ENCODE peak calls at places on chromosomes 2 and 18, in four cellular contexts. One of them, this sample, is unnamed.

GRCh38 chr2:10256525-10257031 is 46.1 kb upstream of the HPCAL1 start:
- DNase-seq in upper lobe of right lung: peak
- DNase-seq in stimulated activated CD8-positive, alpha-beta memory T cell treated with anti-CD3 and anti-CD28 coated beads, Interleukin-2, amount 100 ng/mL, for 48 hours: no peak
- DNase-seq in NCI-H226: no peak
- DNase-seq in this sample: peak

GRCh38 chr2:9200634-9201015 is 6.0 kb upstream of the ASAP2 start:
- DNase-seq in NCI-H226: no peak
- DNase-seq in upper lobe of right lung: no peak
- DNase-seq in stimulated activated CD8-positive, alpha-beta memory T cell treated with anti-CD3 and anti-CD28 coated beads, Interleukin-2, amount 100 ng/mL, for 48 hours: no peak
- DNase-seq in this sample: no peak

GRCh38 chr2:64196986-64197385 is 52.8 kb upstream of the PELI1 start:
- DNase-seq in stimulated activated CD8-positive, alpha-beta memory T cell treated with anti-CD3 and anti-CD28 coated beads, Interleukin-2, amount 100 ng/mL, for 48 hours: no peak
- DNase-seq in upper lobe of right lung: no peak
- DNase-seq in NCI-H226: no peak
- DNase-seq in this sample: no peak

GRCh38 chr2:200357845-200358244 is 51.4 kb downstream of the SPATS2L start:
- DNase-seq in NCI-H226: no peak
- DNase-seq in stimulated activated CD8-positive, alpha-beta memory T cell treated with anti-CD3 and anti-CD28 coated beads, Interleukin-2, amount 100 ng/mL, for 48 hours: no peak
- DNase-seq in upper lobe of right lung: no peak
- DNase-seq in this sample: no peak

GRCh38 chr2:68391099-68391498 is 26.0 kb downstream of the PLEK start:
- DNase-seq in NCI-H226: no peak
- DNase-seq in upper lobe of right lung: no peak
- DNase-seq in stimulated activated CD8-positive, alpha-beta memory T cell treated with anti-CD3 and anti-CD28 coated beads, Interleukin-2, amount 100 ng/mL, for 48 hours: no peak
- DNase-seq in this sample: no peak

GRCh38 chr2:40559175-40559574 is 107.3 kb upstream of the SLC8A1 start:
- DNase-seq in stimulated activated CD8-positive, alpha-beta memory T cell treated with anti-CD3 and anti-CD28 coated beads, Interleukin-2, amount 100 ng/mL, for 48 hours: no peak
- DNase-seq in upper lobe of right lung: no peak
- DNase-seq in NCI-H226: no peak
- DNase-seq in this sample: no peak

GRCh38 chr2:68390114-68390513 is 25.0 kb downstream of the PLEK start:
- DNase-seq in NCI-H226: no peak
- DNase-seq in upper lobe of right lung: no peak
- DNase-seq in stimulated activated CD8-positive, alpha-beta memory T cell treated with anti-CD3 and anti-CD28 coated beads, Interleukin-2, amount 100 ng/mL, for 48 hours: no peak
- DNase-seq in this sample: no peak

GRCh38 chr2:98801930-98802329 is 71.0 kb upstream of the MGAT4A start:
- DNase-seq in NCI-H226: no peak
- DNase-seq in upper lobe of right lung: no peak
- DNase-seq in stimulated activated CD8-positive, alpha-beta memory T cell treated with anti-CD3 and anti-CD28 coated beads, Interleukin-2, amount 100 ng/mL, for 48 hours: no peak
- DNase-seq in this sample: no peak

GRCh38 chr2:16647992-16648617 is 17.5 kb downstream of the CYRIA start:
- DNase-seq in stimulated activated CD8-positive, alpha-beta memory T cell treated with anti-CD3 and anti-CD28 coated beads, Interleukin-2, amount 100 ng/mL, for 48 hours: no peak
- DNase-seq in NCI-H226: no peak
- DNase-seq in upper lobe of right lung: no peak
- DNase-seq in this sample: no peak

GRCh38 chr18:21896732-21897336 is 156.2 kb downstream of the MIB1 start:
- DNase-seq in NCI-H226: no peak
- DNase-seq in stimulated activated CD8-positive, alpha-beta memory T cell treated with anti-CD3 and anti-CD28 coated beads, Interleukin-2, amount 100 ng/mL, for 48 hours: no peak
- DNase-seq in upper lobe of right lung: no peak
- DNase-seq in this sample: no peak

GRCh38 chr2:209977386-209978239 is 24.8 kb upstream of the RPE start:
- DNase-seq in NCI-H226: no peak
- DNase-seq in upper lobe of right lung: no peak
- DNase-seq in stimulated activated CD8-positive, alpha-beta memory T cell treated with anti-CD3 and anti-CD28 coated beads, Interleukin-2, amount 100 ng/mL, for 48 hours: no peak
- DNase-seq in this sample: no peak

GRCh38 chr2:177703159-177703558 is 310.6 kb downstream of the AGPS start:
- DNase-seq in upper lobe of right lung: no peak
- DNase-seq in stimulated activated CD8-positive, alpha-beta memory T cell treated with anti-CD3 and anti-CD28 coated beads, Interleukin-2, amount 100 ng/mL, for 48 hours: no peak
- DNase-seq in NCI-H226: no peak
- DNase-seq in this sample: no peak

GRCh38 chr18:48623468-48624220 is 84.8 kb downstream of the CTIF start:
- DNase-seq in upper lobe of right lung: no peak
- DNase-seq in NCI-H226: peak
- DNase-seq in stimulated activated CD8-positive, alpha-beta memory T cell treated with anti-CD3 and anti-CD28 coated beads, Interleukin-2, amount 100 ng/mL, for 48 hours: no peak
- DNase-seq in this sample: no peak

GRCh38 chr2:238285653-238286082 is 2.7 kb downstream of the PER2 start:
- DNase-seq in stimulated activated CD8-positive, alpha-beta memory T cell treated with anti-CD3 and anti-CD28 coated beads, Interleukin-2, amount 100 ng/mL, for 48 hours: no peak
- DNase-seq in NCI-H226: no peak
- DNase-seq in upper lobe of right lung: peak
- DNase-seq in this sample: peak

GRCh38 chr2:163347982-163348842 is 387.6 kb downstream of the FIGN start:
- DNase-seq in upper lobe of right lung: peak
- DNase-seq in stimulated activated CD8-positive, alpha-beta memory T cell treated with anti-CD3 and anti-CD28 coated beads, Interleukin-2, amount 100 ng/mL, for 48 hours: no peak
- DNase-seq in NCI-H226: peak
- DNase-seq in this sample: peak

GRCh38 chr2:220506466-220506865 is 879.0 kb downstream of the SLC4A3 start:
- DNase-seq in NCI-H226: peak
- DNase-seq in stimulated activated CD8-positive, alpha-beta memory T cell treated with anti-CD3 and anti-CD28 coated beads, Interleukin-2, amount 100 ng/mL, for 48 hours: no peak
- DNase-seq in upper lobe of right lung: no peak
- DNase-seq in this sample: no peak

GRCh38 chr2:121254748-121255147 is 30.3 kb downstream of the TFCP2L1 start:
- DNase-seq in NCI-H226: no peak
- DNase-seq in upper lobe of right lung: peak
- DNase-seq in stimulated activated CD8-positive, alpha-beta memory T cell treated with anti-CD3 and anti-CD28 coated beads, Interleukin-2, amount 100 ng/mL, for 48 hours: no peak
- DNase-seq in this sample: no peak

GRCh38 chr2:217943379-217944321 is 59.1 kb downstream of the TNS1 start:
- DNase-seq in stimulated activated CD8-positive, alpha-beta memory T cell treated with anti-CD3 and anti-CD28 coated beads, Interleukin-2, amount 100 ng/mL, for 48 hours: no peak
- DNase-seq in upper lobe of right lung: peak
- DNase-seq in NCI-H226: peak
- DNase-seq in this sample: peak

GRCh38 chr2:20589975-20590703 is 60.8 kb downstream of the HS1BP3 start:
- DNase-seq in NCI-H226: peak
- DNase-seq in stimulated activated CD8-positive, alpha-beta memory T cell treated with anti-CD3 and anti-CD28 coated beads, Interleukin-2, amount 100 ng/mL, for 48 hours: no peak
- DNase-seq in upper lobe of right lung: peak
- DNase-seq in this sample: peak

GRCh38 chr18:34223164-34223892 is 1.4 kb downstream of the NOL4 start:
- DNase-seq in stimulated activated CD8-positive, alpha-beta memory T cell treated with anti-CD3 and anti-CD28 coated beads, Interleukin-2, amount 100 ng/mL, for 48 hours: no peak
- DNase-seq in NCI-H226: no peak
- DNase-seq in upper lobe of right lung: no peak
- DNase-seq in this sample: peak

GRCh38 chr2:101113441-101114267 is 37.5 kb downstream of the TBC1D8 start:
- DNase-seq in NCI-H226: no peak
- DNase-seq in stimulated activated CD8-positive, alpha-beta memory T cell treated with anti-CD3 and anti-CD28 coated beads, Interleukin-2, amount 100 ng/mL, for 48 hours: no peak
- DNase-seq in upper lobe of right lung: no peak
- DNase-seq in this sample: no peak

GRCh38 chr2:20671036-20671735 is 4.2 kb downstream of the GDF7 start:
- DNase-seq in NCI-H226: no peak
- DNase-seq in stimulated activated CD8-positive, alpha-beta memory T cell treated with anti-CD3 and anti-CD28 coated beads, Interleukin-2, amount 100 ng/mL, for 48 hours: no peak
- DNase-seq in upper lobe of right lung: no peak
- DNase-seq in this sample: no peak

GRCh38 chr18:44911260-44911659 is 230.6 kb downstream of the SETBP1 start:
- DNase-seq in NCI-H226: no peak
- DNase-seq in upper lobe of right lung: no peak
- DNase-seq in stimulated activated CD8-positive, alpha-beta memory T cell treated with anti-CD3 and anti-CD28 coated beads, Interleukin-2, amount 100 ng/mL, for 48 hours: no peak
- DNase-seq in this sample: no peak

GRCh38 chr2:44275915-44276279 is 617 bp downstream of the SLC3A1 start:
- DNase-seq in stimulated activated CD8-positive, alpha-beta memory T cell treated with anti-CD3 and anti-CD28 coated beads, Interleukin-2, amount 100 ng/mL, for 48 hours: no peak
- DNase-seq in upper lobe of right lung: no peak
- DNase-seq in NCI-H226: peak
- DNase-seq in this sample: no peak

GRCh38 chr2:198297350-198297749 is 493.0 kb downstream of the PLCL1 start:
- DNase-seq in stimulated activated CD8-positive, alpha-beta memory T cell treated with anti-CD3 and anti-CD28 coated beads, Interleukin-2, amount 100 ng/mL, for 48 hours: no peak
- DNase-seq in upper lobe of right lung: no peak
- DNase-seq in NCI-H226: no peak
- DNase-seq in this sample: no peak

This sample was measured in kidney.